ENCODE peak calls at places on chromosome 6, in eight cellular contexts. X, V, F, H, L, A, Q and E are unnamed samples.

GRCh38 chr6:90098637-90099036 is 198.0 kb downstream of the BACH2 start:
- DNase-seq in F (no peak), L (no peak), A (no peak), X (no peak), V (no peak), Q (no peak), H (no peak), E (no peak)

GRCh38 chr6:8492536-8493125 is 57.3 kb upstream of the SLC35B3 start:
- DNase-seq in A (no peak), F (no peak), Q (peak; percentile 18), H (no peak), X (no peak), L (no peak), V (no peak), E (no peak)

GRCh38 chr6:7723041-7723447 is 2.9 kb upstream of the BMP6 start:
- DNase-seq in L (peak; percentile 65), X (peak; percentile 72), H (peak; percentile 34), F (peak; percentile 67), Q (peak; percentile 19), A (peak; percentile 80), V (peak; percentile 83), E (peak; percentile 58)

GRCh38 chr6:32840604-32841246 is 2.2 kb upstream of the TAP2 start:
- DNase-seq in Q (no peak), X (no peak), L (no peak), A (no peak), F (peak; percentile 57), H (peak; percentile 65), V (peak; percentile 81), E (peak; percentile 57)

GRCh38 chr6:152225231-152225934 is 411.8 kb downstream of the SYNE1 start:
- DNase-seq in A (no peak), H (no peak), F (no peak), V (no peak), Q (no peak), L (peak; percentile 34), X (no peak), E (no peak)

GRCh38 chr6:148383658-148384417 is 41.2 kb downstream of the SASH1 start:
- DNase-seq in F (no peak), L (no peak), Q (no peak), A (no peak), V (no peak), X (no peak), H (no peak), E (no peak)

GRCh38 chr6:150291968-150292710 is 76.7 kb upstream of the IYD start:
- DNase-seq in L (no peak), V (no peak), Q (peak; percentile 73), H (no peak), A (no peak), X (no peak), F (no peak), E (no peak)

GRCh38 chr6:30020629-30021028 is 40.4 kb upstream of the POLR1H start:
- DNase-seq in F (no peak), V (no peak), X (no peak), L (no peak), H (no peak), A (no peak), Q (no peak), E (no peak)

GRCh38 chr6:169990095-169991030 is 238.9 kb downstream of the ERMARD start:
- DNase-seq in H (no peak), A (no peak), V (no peak), Q (no peak), L (no peak), X (no peak), F (peak; percentile 58), E (peak; percentile 58)

GRCh38 chr6:165705941-165706340 is 42.9 kb upstream of the PDE10A start:
- DNase-seq in H (no peak), A (no peak), F (no peak), Q (no peak), L (no peak), X (no peak), V (no peak), E (no peak)

GRCh38 chr6:33029297-33030184 is 20.1 kb upstream of the HLA-DOA start:
- DNase-seq in V (peak; percentile 93), Q (no peak), X (no peak), A (no peak), F (peak; percentile 65), H (peak; percentile 77), L (no peak), E (peak; percentile 61)

GRCh38 chr6:168035661-168036616 is 38.5 kb downstream of the KIF25 start:
- DNase-seq in Q (no peak), A (no peak), X (no peak), V (no peak), F (no peak), L (no peak), H (no peak), E (no peak)

DNA sequence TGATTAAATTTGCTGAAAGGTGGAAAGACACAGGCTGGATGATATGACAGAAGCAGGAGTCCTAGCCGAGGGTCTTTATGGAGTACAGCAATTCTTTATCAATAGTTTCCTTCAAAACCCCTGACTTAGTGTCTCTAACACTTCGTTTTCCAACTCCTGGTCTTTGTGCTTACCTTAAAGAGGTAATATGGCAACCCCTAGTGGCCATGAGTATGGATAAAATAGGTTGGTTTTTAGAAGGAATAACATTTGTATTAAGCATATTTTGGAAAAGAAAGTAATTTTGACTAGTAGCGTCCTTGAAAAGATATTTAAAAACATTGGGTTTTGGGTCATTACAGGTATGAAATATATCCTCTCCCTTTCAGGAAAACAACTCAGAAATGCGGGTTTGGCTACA is 51.9 kb downstream of the VGLL2 start:
- DNase-seq in L (no peak), V (peak; percentile 19), F (no peak), Q (no peak), X (no peak), H (no peak), A (no peak), E (no peak)
- TF ChIP-seq CTCF in L (peak; percentile 37), V (peak; percentile 40), F (peak; percentile 42), Q (peak; percentile 73), X (peak; percentile 35), H (peak; percentile 44), A (no peak), E (no peak)

DNA sequence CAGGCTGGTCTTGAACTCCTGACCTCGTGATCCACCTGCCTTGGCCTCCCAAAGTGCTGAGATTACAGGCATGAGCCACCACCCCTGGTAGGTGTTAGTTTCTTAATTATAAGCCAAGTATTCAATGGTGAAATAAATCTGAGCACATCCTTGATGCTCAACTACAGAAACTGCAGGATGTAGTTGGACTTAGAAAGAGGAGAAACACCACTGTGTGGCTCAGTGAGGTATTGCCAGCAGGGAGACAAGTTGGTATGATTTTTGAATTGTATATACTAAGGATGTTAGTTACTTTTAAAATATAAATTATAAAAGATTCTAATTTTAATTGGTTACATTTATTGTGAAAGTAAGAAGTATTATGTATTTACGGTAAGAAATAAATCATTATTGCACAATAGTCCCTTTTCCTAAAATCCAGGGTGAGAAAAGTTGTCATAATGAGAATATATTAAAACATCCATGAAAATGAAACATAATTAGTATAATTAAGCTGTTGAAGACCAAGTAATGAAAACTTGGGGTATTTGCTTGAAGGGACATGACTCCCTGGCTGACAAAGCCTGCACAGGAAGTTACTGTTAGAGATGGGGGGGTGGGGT is 17.6 kb downstream of the SLC18B1 start:
- DNase-seq in A (no peak), X (no peak), Q (no peak), F (peak; percentile 9), L (no peak), H (no peak), V (peak; percentile 40), E (no peak)
- TF ChIP-seq CTCF in A (no peak), X (peak; percentile 25), Q (peak; percentile 57), F (peak; percentile 36), L (peak; percentile 73), H (peak; percentile 26), V (peak; percentile 29), E (peak; percentile 32)

GRCh38 chr6:1382883-1383728 is 6.3 kb upstream of the FOXF2 start:
- DNase-seq in L (no peak), V (no peak), H (no peak), X (no peak), F (peak; percentile 43), Q (no peak), A (no peak), E (peak; percentile 34)

GRCh38 chr6:1385129-1386042 is 4.0 kb upstream of the FOXF2 start:
- DNase-seq in X (no peak), H (no peak), F (peak; percentile 25), V (no peak), L (no peak), Q (no peak), A (no peak), E (no peak)

GRCh38 chr6:1384549-1385128 is 4.7 kb upstream of the FOXF2 start:
- DNase-seq in L (no peak), F (peak; percentile 36), Q (no peak), V (no peak), X (no peak), A (no peak), H (no peak), E (no peak)

GRCh38 chr6:1382331-1382882 is 7.0 kb upstream of the FOXF2 start:
- DNase-seq in L (no peak), X (no peak), Q (no peak), H (no peak), A (no peak), F (no peak), V (no peak), E (peak; percentile 37)

GRCh38 chr6:1383729-1384548 is 5.4 kb upstream of the FOXF2 start:
- DNase-seq in F (peak; percentile 29), H (no peak), X (no peak), V (no peak), L (no peak), Q (no peak), A (no peak), E (peak; percentile 37)
- TF ChIP-seq CTCF in F (no peak), H (no peak), X (no peak), V (no peak), L (no peak), Q (no peak), A (no peak), E (no peak)

GRCh38 chr6:21309791-21310190 is 283.8 kb upstream of the SOX4 start:
- DNase-seq in X (no peak), L (no peak), H (no peak), V (no peak), A (no peak), Q (no peak), F (no peak), E (no peak)

GRCh38 chr6:21300439-21300838 is 293.1 kb upstream of the SOX4 start:
- DNase-seq in L (no peak), F (no peak), V (no peak), A (no peak), X (no peak), H (no peak), Q (no peak), E (no peak)

GRCh38 chr6:21310736-21311135 is 282.8 kb upstream of the SOX4 start:
- DNase-seq in Q (no peak), L (no peak), V (no peak), A (no peak), F (no peak), H (no peak), X (no peak), E (no peak)

DNA sequence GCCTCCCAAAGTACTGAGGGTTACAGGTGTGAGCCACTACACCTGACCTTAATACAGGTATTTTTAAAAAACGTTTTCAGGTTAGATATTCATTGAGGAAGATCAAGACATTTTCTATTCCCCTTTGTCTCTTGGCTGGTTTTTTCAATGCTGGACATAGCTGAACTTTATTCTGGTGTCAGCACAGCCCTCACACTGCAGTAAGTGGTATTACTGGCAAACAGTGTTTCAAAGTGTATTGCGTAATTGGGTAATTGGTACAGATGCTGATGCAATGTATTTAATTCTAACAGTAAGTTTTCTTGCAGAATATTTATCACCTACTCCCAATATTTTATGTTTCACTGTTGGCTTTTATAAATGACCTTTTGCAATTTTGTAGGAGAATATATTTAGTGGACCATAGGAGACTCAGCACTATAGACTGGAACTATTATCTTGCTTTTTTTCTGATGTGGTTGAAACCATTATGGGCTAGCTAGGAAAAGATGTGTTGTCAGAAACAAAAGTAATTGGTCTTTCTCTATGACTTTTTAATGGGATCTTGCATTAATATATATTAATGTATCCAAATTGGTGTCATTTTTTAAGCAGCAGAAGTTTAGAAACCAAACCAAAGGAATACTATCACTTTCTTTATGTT is 287.6 kb upstream of the SOX4 start:
- DNase-seq in X (no peak), A (no peak), V (no peak), H (no peak), F (no peak), L (no peak), Q (peak; percentile 16), E (no peak)
- TF ChIP-seq CTCF in X (no peak), A (peak; percentile 39), V (no peak), H (no peak), F (no peak), L (peak; percentile 24), Q (no peak), E (no peak)